ENCODE peak calls at places on chromosomes 1 and 21, in nine cellular contexts. Z is stimulated activated CD8-positive, alpha-beta memory T cell treated with anti-CD3 and anti-CD28 coated beads, Interleukin-4, amount 100 ng/mL, for 4 hours; U is activated CD4-positive, alpha-beta T cell treated with anti-CD3 and anti-CD28 coated beads for 24 hours; P is NCI-H748 treated with DMSO at 0.1 percent for 48 hours; N is NCI-H2081; A is lower lobe of right lung; Q is Kasumi-1; E is SHP77 treated with DMSO at 0.1 percent for 48 hours; V is C1 segment of cervical spinal cord. J is an unnamed sample.

GRCh38 chr21:46116846-46117585 is 19.1 kb downstream of the COL6A2 start:
- DNase-seq in Z (no peak), U (no peak), P (no peak), N (no peak), A (peak; percentile 36), Q (no peak), E (no peak), V (no peak), J (no peak)

GRCh38 chr1:9960705-9961562 is 17.7 kb downstream of the NMNAT1 start:
- DNase-seq in Z (no peak), U (no peak), P (peak; percentile 22), N (no peak), A (no peak), Q (no peak), E (peak; percentile 53), V (no peak), J (no peak)

GRCh38 chr1:117633936-117634335 is 28.1 kb downstream of the TENT5C start:
- DNase-seq in Z (no peak), U (no peak), P (no peak), N (no peak), A (no peak), Q (no peak), E (no peak), V (no peak), J (no peak)

GRCh38 chr1:162699366-162699765 is 67.1 kb downstream of the DDR2 start:
- DNase-seq in Z (no peak), U (no peak), P (no peak), N (no peak), A (no peak), Q (no peak), E (no peak), V (no peak), J (no peak)

GRCh38 chr1:10387611-10388386 is 11.1 kb upstream of the PGD start:
- DNase-seq in Z (no peak), U (no peak), P (no peak), N (no peak), A (no peak), Q (peak; percentile 93), E (no peak), V (peak; percentile 12), J (no peak)

GRCh38 chr1:206470692-206471414 is 577 bp downstream of the IKBKE start:
- DNase-seq in Z (no peak), U (peak; percentile 33), P (no peak), N (no peak), A (no peak), Q (peak; percentile 85), E (no peak), V (no peak), J (peak; percentile 79)

GRCh38 chr1:38814984-38815464 is 44.5 kb downstream of the RRAGC start:
- DNase-seq in Z (no peak), U (no peak), P (no peak), N (no peak), A (no peak), Q (no peak), E (no peak), V (no peak), J (no peak)

GRCh38 chr1:2145946-2146835 is 48.4 kb downstream of the FAAP20 start:
- DNase-seq in Z (no peak), U (no peak), P (no peak), N (no peak), A (peak; percentile 46), Q (peak; percentile 66), E (no peak), V (no peak), J (no peak)

GRCh38 chr21:32351428-32351827 is 41.4 kb downstream of the URB1 start:
- DNase-seq in Z (no peak), U (no peak), P (no peak), N (no peak), A (no peak), Q (no peak), E (no peak), V (no peak), J (no peak)

GRCh38 chr1:212098771-212099170 is 63.2 kb downstream of the DTL start:
- DNase-seq in Z (no peak), U (no peak), P (no peak), N (no peak), A (no peak), Q (no peak), E (no peak), V (no peak), J (no peak)

GRCh38 chr1:231925864-231926263 is 299.3 kb downstream of the DISC1 start:
- DNase-seq in Z (no peak), U (no peak), P (no peak), N (no peak), A (no peak), Q (no peak), E (no peak), V (no peak), J (no peak)

GRCh38 chr1:153677718-153678518 is 570 bp upstream of the NPR1 start:
- DNase-seq in Z (no peak), U (no peak), P (peak; percentile 59), N (peak; percentile 50), A (peak; percentile 58), Q (peak; percentile 22), E (peak; percentile 22), V (peak; percentile 24), J (peak; percentile 73)

GRCh38 chr1:26858891-26859630 is 3.9 kb upstream of the SFN start:
- DNase-seq in Z (no peak), U (no peak), P (no peak), N (no peak), A (no peak), Q (no peak), E (no peak), V (no peak), J (no peak)

GRCh38 chr1:56520202-56520601 is 59.2 kb downstream of the PLPP3 start:
- DNase-seq in Z (no peak), U (no peak), P (no peak), N (no peak), A (no peak), Q (no peak), E (no peak), V (no peak), J (no peak)

GRCh38 chr1:41462680-41463004 is 21.8 kb downstream of the EDN2 start:
- DNase-seq in Z (no peak), U (no peak), P (no peak), N (no peak), A (no peak), Q (no peak), E (no peak), V (no peak), J (no peak)

GRCh38 chr1:52296345-52296744 is 69.7 kb downstream of the CC2D1B start:
- DNase-seq in Z (no peak), U (no peak), P (peak; percentile 29), N (peak; percentile 26), A (no peak), Q (peak; percentile 90), E (peak; percentile 39), V (no peak), J (no peak)

GRCh38 chr1:10735603-10736305 is 60.7 kb downstream of the CASZ1 start:
- DNase-seq in Z (no peak), U (no peak), P (no peak), N (no peak), A (no peak), Q (no peak), E (no peak), V (no peak), J (no peak)

GRCh38 chr1:209349372-209350324 is 233.9 kb upstream of the CAMK1G start:
- DNase-seq in Z (no peak), U (no peak), P (no peak), N (no peak), A (no peak), Q (no peak), E (no peak), V (no peak), J (no peak)

GRCh38 chr1:184854456-184855180 is 100.0 kb upstream of the EDEM3 start:
- DNase-seq in Z (no peak), U (no peak), P (no peak), N (no peak), A (no peak), Q (peak; percentile 74), E (no peak), V (no peak), J (no peak)

GRCh38 chr1:245288796-245289195 is 134.0 kb downstream of the KIF26B start:
- DNase-seq in Z (no peak), U (no peak), P (no peak), N (no peak), A (no peak), Q (no peak), E (no peak), V (no peak), J (no peak)

GRCh38 chr21:42777064-42777756 is 102.1 kb downstream of the WDR4 start:
- DNase-seq in Z (no peak), U (no peak), P (no peak), N (no peak), A (peak; percentile 22), Q (no peak), E (no peak), V (no peak), J (no peak)

GRCh38 chr1:21741206-21741605 is 41.7 kb downstream of the USP48 start:
- DNase-seq in Z (no peak), U (no peak), P (no peak), N (no peak), A (no peak), Q (no peak), E (no peak), V (no peak), J (no peak)

GRCh38 chr1:23664837-23665795 is 26.5 kb upstream of the RPL11 start:
- DNase-seq in Z (no peak), U (peak; percentile 5), P (no peak), N (peak; percentile 42), A (no peak), Q (peak; percentile 45), E (no peak), V (no peak), J (no peak)

GRCh38 chr1:90821793-90822359 is 104.8 kb upstream of the BARHL2 start:
- DNase-seq in Z (no peak), U (no peak), P (no peak), N (no peak), A (no peak), Q (no peak), E (no peak), V (no peak), J (no peak)

J was measured in stimulated activated effector memory CD8-positive, alpha-beta T cell treated with anti-CD3 and anti-CD28 coated beads, Interleukin-12 subunit alpha, Interleukin-12 subunit beta, amount 100 ng/mL, for 72 hours.